ENCODE peak calls at places on chromosomes 2 and 18, in eight cellular contexts. V is RKO; I is activated CD4-positive, alpha-beta T cell treated with anti-CD3 and anti-CD28 coated beads for 1 hour; S is SJSA1; Y is posterior vena cava; Z is pulmonary artery endothelial cell; G is spleen; X is osteocyte. N is an unnamed sample.

GRCh38 chr2:12059616-12060441 is 313.4 kb downstream of the LPIN1 start:
- DNase-seq in V (no peak), I (no peak), S (peak), Y (no peak), Z (no peak), G (no peak), X (no peak), N (no peak)

GRCh38 chr18:76443519-76444435 is 51.3 kb downstream of the ZNF516 start:
- DNase-seq in V (no peak), I (no peak), S (no peak), Y (peak), Z (no peak), G (peak), X (no peak), N (no peak)

GRCh38 chr2:148756292-148756975 is 111.9 kb downstream of the EPC2 start:
- DNase-seq in V (peak), I (no peak), S (no peak), Y (no peak), Z (no peak), G (no peak), X (no peak), N (no peak)

GRCh38 chr2:218393750-218394290 is 5.8 kb upstream of the CTDSP1 start:
- DNase-seq in V (no peak), I (no peak), S (no peak), Y (no peak), Z (no peak), G (no peak), X (no peak), N (no peak)

GRCh38 chr2:230614913-230615332 is 97.7 kb upstream of the CAB39 start:
- DNase-seq in V (no peak), I (no peak), S (no peak), Y (no peak), Z (no peak), G (peak), X (peak), N (no peak)

GRCh38 chr2:184041077-184041476 is 557.3 kb upstream of the ZNF804A start:
- DNase-seq in V (no peak), I (no peak), S (no peak), Y (no peak), Z (no peak), G (no peak), X (no peak), N (no peak)

GRCh38 chr2:85597241-85597640 is 1.7 kb downstream of the RNF181 start:
- DNase-seq in V (no peak), I (no peak), S (no peak), Y (no peak), Z (no peak), G (no peak), X (no peak), N (no peak)

GRCh38 chr2:2665834-2666133 is 334.7 kb upstream of the MYT1L start:
- DNase-seq in V (no peak), I (no peak), S (no peak), Y (peak), Z (no peak), G (no peak), X (no peak), N (no peak)

GRCh38 chr2:101012706-101013181 is 10.7 kb downstream of the RPL31 start:
- DNase-seq in V (peak), I (no peak), S (no peak), Y (no peak), Z (no peak), G (no peak), X (peak), N (no peak)

N was measured in T47D.